ENCODE peak calls at places on chromosomes 5 and 9, in seven cellular contexts. F is body of pancreas; W is activated naive CD4-positive, alpha-beta T cell treated with anti-CD3 and anti-CD28 coated beads, Interleukin-2, amount 10 ng/mL, durations not matched to agents 7 days and 5 days; P is CD8-positive, alpha-beta T cell; Q is mesendoderm; U is midbrain; T is WTC11. S is an unnamed sample.
A peak's percentile ranks its signal among the peaks of the same experiment; 100 is the strongest.

GRCh38 chr5:69498384-69498783 is 5.8 kb downstream of the OCLN start:
- DNase-seq in W (no peak), U (no peak), T (no peak), F (no peak), Q (peak; percentile 36), P (no peak), S (no peak)

GRCh38 chr9:92650296-92650695 is 19.6 kb downstream of the IPPK start:
- DNase-seq in U (no peak), P (no peak), Q (no peak), F (no peak), W (no peak), T (no peak), S (no peak)

GRCh38 chr9:107681988-107682387 is 192.4 kb upstream of the KLF4 start:
- DNase-seq in U (no peak), F (no peak), W (no peak), T (peak; percentile 15), Q (peak; percentile 19), P (no peak), S (no peak)

GRCh38 chr5:75660678-75661465 is 49.6 kb downstream of the ANKDD1B start:
- DNase-seq in T (no peak), W (no peak), P (no peak), F (no peak), U (no peak), Q (no peak), S (no peak)

GRCh38 chr5:175822225-175822624 is 49.2 kb upstream of the CPLX2 start:
- DNase-seq in T (no peak), W (no peak), Q (peak; percentile 16), F (no peak), P (no peak), U (no peak), S (no peak)

GRCh38 chr9:16368425-16369087 is 501.9 kb downstream of the BNC2 start:
- DNase-seq in T (no peak), U (no peak), Q (peak; percentile 40), W (no peak), P (no peak), F (no peak), S (no peak)

GRCh38 chr5:161042862-161043261 is 190.9 kb upstream of the ATP10B start:
- DNase-seq in W (no peak), U (no peak), F (no peak), P (no peak), T (no peak), Q (no peak), S (no peak)

GRCh38 chr9:87194471-87194870 is 247.2 kb upstream of the GAS1 start:
- DNase-seq in T (no peak), W (no peak), P (no peak), U (no peak), F (no peak), Q (no peak), S (no peak)

GRCh38 chr5:93576994-93577575 is 3.9 kb downstream of the NR2F1-AS1 start:
- DNase-seq in T (no peak), Q (no peak), P (no peak), U (no peak), F (no peak), W (no peak), S (no peak)

GRCh38 chr9:36470891-36471290 is 70.8 kb upstream of the RNF38 start:
- DNase-seq in T (no peak), P (peak; percentile 55), W (peak; percentile 79), F (peak; percentile 26), U (peak; percentile 31), Q (no peak), S (peak; percentile 60)

GRCh38 chr5:6703791-6704190 is 9.4 kb upstream of the TENT4A start:
- DNase-seq in U (no peak), T (no peak), Q (no peak), W (no peak), P (no peak), F (no peak), S (no peak)

GRCh38 chr5:55982957-55983381 is 11.8 kb downstream of the IL6ST start:
- DNase-seq in T (no peak), F (peak; percentile 30), U (no peak), Q (peak; percentile 53), P (peak; percentile 18), W (peak; percentile 49), S (no peak)

GRCh38 chr5:139605887-139606286 is 42.3 kb upstream of the CXXC5 start:
- DNase-seq in F (no peak), W (no peak), P (no peak), Q (no peak), T (no peak), U (no peak), S (no peak)

GRCh38 chr9:107733530-107733907 is 243.9 kb upstream of the KLF4 start:
- DNase-seq in T (no peak), Q (no peak), W (no peak), U (peak; percentile 33), P (no peak), F (peak; percentile 44), S (peak; percentile 89)

GRCh38 chr9:129776938-129777768 is 24.3 kb upstream of the PTGES start:
- DNase-seq in Q (peak; percentile 88), W (peak; percentile 55), U (peak; percentile 2), P (peak; percentile 57), F (peak; percentile 73), T (no peak), S (peak; percentile 97)

GRCh38 chr5:87121315-87122170 is 146.1 kb upstream of the RASA1 start:
- DNase-seq in Q (peak; percentile 19), W (peak; percentile 49), T (no peak), P (peak; percentile 27), U (peak; percentile 34), F (no peak), S (peak; percentile 42)

GRCh38 chr5:165232629-165233028 is 1727.2 kb downstream of the MAT2B start:
- DNase-seq in W (no peak), Q (no peak), P (no peak), F (no peak), T (no peak), U (no peak), S (no peak)

GRCh38 chr9:100436566-100436965 is 9.6 kb downstream of the MSANTD3 start:
- DNase-seq in T (no peak), Q (no peak), P (no peak), W (no peak), U (no peak), F (no peak), S (no peak)

GRCh38 chr9:121440265-121440664 is 59.4 kb downstream of the GGTA1 start:
- DNase-seq in W (no peak), F (no peak), T (no peak), P (no peak), Q (peak; percentile 33), U (no peak), S (no peak)

GRCh38 chr5:145509336-145510150 is 325.6 kb downstream of the PRELID2 start:
- DNase-seq in P (no peak), W (no peak), Q (no peak), T (no peak), U (no peak), F (no peak), S (no peak)

GRCh38 chr9:114362394-114362793 is 25.4 kb downstream of the AKNA start:
- DNase-seq in P (no peak), F (no peak), U (no peak), Q (no peak), W (no peak), T (no peak), S (no peak)

GRCh38 chr9:91555132-91555531 is 131.5 kb upstream of the NFIL3 start:
- DNase-seq in T (no peak), F (no peak), W (no peak), P (no peak), Q (no peak), U (no peak), S (no peak)

GRCh38 chr9:127903557-127904475 is 4.4 kb upstream of the ST6GALNAC6 start:
- DNase-seq in Q (peak; percentile 90), T (peak; percentile 83), U (no peak), W (peak; percentile 90), F (peak; percentile 54), P (peak; percentile 70), S (peak; percentile 80)

GRCh38 chr9:93228453-93228852 is 44.5 kb downstream of the WNK2 start:
- DNase-seq in W (no peak), P (no peak), T (no peak), Q (no peak), U (no peak), F (no peak), S (no peak)

GRCh38 chr9:131008909-131009618 is at the start of gene LAMC3:
- DNase-seq in F (no peak), P (no peak), T (peak; percentile 58), Q (peak; percentile 74), W (no peak), U (no peak), S (no peak)

GRCh38 chr5:9920696-9921095 is 290.5 kb upstream of the TAS2R1 start:
- DNase-seq in P (no peak), U (no peak), F (no peak), T (no peak), W (no peak), Q (no peak), S (no peak)

GRCh38 chr9:121323449-121324151 is 46.5 kb downstream of the STOM start:
- DNase-seq in T (no peak), U (no peak), W (no peak), F (no peak), P (no peak), Q (no peak), S (no peak)

GRCh38 chr9:134641173-134641985 is at the start of gene COL5A1:
- DNase-seq in T (peak; percentile 89), F (peak; percentile 68), W (peak; percentile 64), U (peak; percentile 64), P (peak; percentile 44), Q (peak; percentile 97), S (peak; percentile 97)

GRCh38 chr5:121841900-121842299 is 9.8 kb upstream of the FTMT start:
- DNase-seq in F (no peak), Q (peak; percentile 14), P (no peak), U (no peak), T (no peak), W (no peak), S (no peak)

GRCh38 chr5:52469420-52469819 is 318.3 kb upstream of the ITGA1 start:
- DNase-seq in P (no peak), W (peak; percentile 40), U (no peak), F (no peak), Q (no peak), T (no peak), S (no peak)

GRCh38 chr9:10055886-10056395 is 556.9 kb downstream of the PTPRD start:
- DNase-seq in T (no peak), W (no peak), Q (peak; percentile 73), U (no peak), P (no peak), F (no peak), S (no peak)

S was measured in tibial artery.